ENCODE peak calls at places on chromosomes 16 and 17, in seven cellular contexts. H is activated CD4-positive, CD25-positive, alpha-beta regulatory T cell treated with anti-CD3 and anti-CD28 coated beads, Interleukin-2, amount 50 U/mL, for 72 hours; I is thyroid gland; O is amniotic stem cell; X is GM04504; G is esophagus squamous epithelium; C is brain microvascular endothelial cell. L is an unnamed sample.
A peak's percentile ranks its signal among the peaks of the same experiment; 100 is the strongest.

GRCh38 chr17:80425835-80426426 is 11.0 kb downstream of the ENDOV start:
- DNase-seq in H (no peak), I (no peak), O (no peak), X (no peak), G (no peak), C (no peak), L (no peak)

GRCh38 chr17:10614536-10615155 is 42.5 kb downstream of the MYH3 start:
- DNase-seq in H (no peak), I (peak; percentile 42), O (no peak), X (peak; percentile 56), G (no peak), C (peak; percentile 38), L (no peak)

GRCh38 chr16:84759061-84759460 is 59.3 kb downstream of the USP10 start:
- DNase-seq in H (no peak), I (no peak), O (no peak), X (no peak), G (no peak), C (peak; percentile 42), L (no peak)

GRCh38 chr17:73030501-73030911 is 62.0 kb downstream of the SLC39A11 start:
- DNase-seq in H (no peak), I (no peak), O (no peak), X (no peak), G (no peak), C (no peak), L (no peak)

GRCh38 chr17:1629647-1630310 is 1.1 kb upstream of the SLC43A2 start:
- DNase-seq in H (peak; percentile 67), I (peak; percentile 58), O (no peak), X (peak; percentile 16), G (no peak), C (no peak), L (no peak)

GRCh38 chr17:30239089-30239462 is 3.6 kb upstream of the SLC6A4 start:
- DNase-seq in H (no peak), I (no peak), O (no peak), X (no peak), G (no peak), C (no peak), L (no peak)

GRCh38 chr17:7211512-7212277 is 7.9 kb downstream of the DLG4 start:
- DNase-seq in H (no peak), I (no peak), O (no peak), X (no peak), G (no peak), C (no peak), L (no peak)

GRCh38 chr16:80816372-80816771 is 12.0 kb upstream of the CDYL2 start:
- DNase-seq in H (no peak), I (no peak), O (no peak), X (no peak), G (no peak), C (no peak), L (no peak)

GRCh38 chr16:47905771-47906170 is 250.0 kb downstream of the ABCC12 start:
- DNase-seq in H (no peak), I (no peak), O (no peak), X (no peak), G (no peak), C (peak; percentile 16), L (peak; percentile 28)

GRCh38 chr17:28416703-28417311 is 10.8 kb upstream of the SLC46A1 start:
- DNase-seq in H (no peak), I (peak; percentile 61), O (no peak), X (no peak), G (no peak), C (peak; percentile 58), L (no peak)

GRCh38 chr16:62829615-62830014 is 793.4 kb upstream of the CDH8 start:
- DNase-seq in H (no peak), I (no peak), O (no peak), X (no peak), G (no peak), C (no peak), L (no peak)

L was measured in HS-5.